ENCODE peak calls at places on chromosomes 16 and 17, in six cellular contexts. One of them, this sample, is unnamed.

GRCh38 chr17:75755990-75756389 is 9.0 kb downstream of the GALK1 start:
- DNase-seq in MM.1S: no peak
- DNase-seq in HCT116: no peak
- DNase-seq in OCI-LY7: no peak
- DNase-seq in hepatocyte: no peak
- DNase-seq in mesenchymal stem cell: no peak
- DNase-seq in this sample: no peak

GRCh38 chr16:59593256-59593655 is 859.1 kb upstream of the GOT2 start:
- DNase-seq in MM.1S: no peak
- DNase-seq in HCT116: no peak
- DNase-seq in OCI-LY7: no peak
- DNase-seq in hepatocyte: no peak
- DNase-seq in mesenchymal stem cell: peak
- DNase-seq in this sample: no peak

GRCh38 chr16:50401355-50401754 is 32.6 kb upstream of the BRD7 start:
- DNase-seq in MM.1S: no peak
- DNase-seq in HCT116: no peak
- DNase-seq in OCI-LY7: no peak
- DNase-seq in hepatocyte: no peak
- DNase-seq in mesenchymal stem cell: no peak
- DNase-seq in this sample: no peak

GRCh38 chr16:48323783-48324775 is 61.1 kb downstream of the SIAH1 start:
- DNase-seq in MM.1S: no peak
- DNase-seq in HCT116: no peak
- DNase-seq in OCI-LY7: no peak
- DNase-seq in hepatocyte: no peak
- DNase-seq in mesenchymal stem cell: peak
- DNase-seq in this sample: no peak

GRCh38 chr16:23052908-23053580 is 96.2 kb downstream of the USP31 start:
- DNase-seq in MM.1S: no peak
- DNase-seq in HCT116: no peak
- DNase-seq in OCI-LY7: no peak
- DNase-seq in hepatocyte: no peak
- DNase-seq in mesenchymal stem cell: no peak
- DNase-seq in this sample: no peak

GRCh38 chr17:17500999-17501605 is 4.9 kb upstream of the RASD1 start:
- DNase-seq in MM.1S: peak
- DNase-seq in HCT116: no peak
- DNase-seq in OCI-LY7: peak
- DNase-seq in hepatocyte: peak
- DNase-seq in mesenchymal stem cell: no peak
- DNase-seq in this sample: no peak

GRCh38 chr16:53121666-53122065 is 66.9 kb downstream of the CHD9 start:
- DNase-seq in MM.1S: no peak
- DNase-seq in HCT116: no peak
- DNase-seq in OCI-LY7: no peak
- DNase-seq in hepatocyte: no peak
- DNase-seq in mesenchymal stem cell: peak
- DNase-seq in this sample: no peak

GRCh38 chr16:87406495-87407088 is 14.5 kb downstream of the MAP1LC3B start:
- DNase-seq in MM.1S: no peak
- DNase-seq in HCT116: no peak
- DNase-seq in OCI-LY7: no peak
- DNase-seq in hepatocyte: no peak
- DNase-seq in mesenchymal stem cell: peak
- DNase-seq in this sample: no peak

GRCh38 chr17:31674717-31675349 is 184.2 kb downstream of the COPRS start:
- DNase-seq in MM.1S: no peak
- DNase-seq in HCT116: no peak
- DNase-seq in OCI-LY7: no peak
- DNase-seq in hepatocyte: no peak
- DNase-seq in mesenchymal stem cell: peak
- DNase-seq in this sample: no peak

GRCh38 chr17:7588553-7589203 is 1.2 kb downstream of the SOX15 start:
- DNase-seq in MM.1S: no peak
- DNase-seq in HCT116: no peak
- DNase-seq in OCI-LY7: no peak
- DNase-seq in hepatocyte: no peak
- DNase-seq in mesenchymal stem cell: no peak
- DNase-seq in this sample: no peak

GRCh38 chr17:80769936-80770625 is 221.6 kb upstream of the CHMP6 start:
- DNase-seq in MM.1S: no peak
- DNase-seq in HCT116: no peak
- DNase-seq in OCI-LY7: no peak
- DNase-seq in hepatocyte: no peak
- DNase-seq in mesenchymal stem cell: no peak
- DNase-seq in this sample: no peak

GRCh38 chr17:37551788-37552187 is 57.4 kb downstream of the SYNRG start:
- DNase-seq in MM.1S: no peak
- DNase-seq in HCT116: no peak
- DNase-seq in OCI-LY7: no peak
- DNase-seq in hepatocyte: no peak
- DNase-seq in mesenchymal stem cell: no peak
- DNase-seq in this sample: no peak

GRCh38 chr16:57304169-57305061 is 19.9 kb upstream of the PLLP start:
- DNase-seq in MM.1S: no peak
- DNase-seq in HCT116: no peak
- DNase-seq in OCI-LY7: no peak
- DNase-seq in hepatocyte: peak
- DNase-seq in mesenchymal stem cell: peak
- DNase-seq in this sample: peak

GRCh38 chr17:67500261-67500660 is 123.2 kb downstream of the PITPNC1 start:
- DNase-seq in MM.1S: no peak
- DNase-seq in HCT116: no peak
- DNase-seq in OCI-LY7: no peak
- DNase-seq in hepatocyte: no peak
- DNase-seq in mesenchymal stem cell: no peak
- DNase-seq in this sample: no peak

GRCh38 chr17:29292071-29292991 is 1.6 kb downstream of the NUFIP2 start:
- DNase-seq in MM.1S: peak
- DNase-seq in HCT116: no peak
- DNase-seq in OCI-LY7: peak
- DNase-seq in hepatocyte: peak
- DNase-seq in mesenchymal stem cell: peak
- DNase-seq in this sample: peak

GRCh38 chr17:54404259-54404658 is 496.4 kb upstream of the TOM1L1 start:
- DNase-seq in MM.1S: no peak
- DNase-seq in HCT116: no peak
- DNase-seq in OCI-LY7: no peak
- DNase-seq in hepatocyte: no peak
- DNase-seq in mesenchymal stem cell: no peak
- DNase-seq in this sample: no peak

GRCh38 chr17:65633988-65634387 is 72.5 kb upstream of the AXIN2 start:
- DNase-seq in MM.1S: no peak
- DNase-seq in HCT116: no peak
- DNase-seq in OCI-LY7: no peak
- DNase-seq in hepatocyte: no peak
- DNase-seq in mesenchymal stem cell: no peak
- DNase-seq in this sample: peak

GRCh38 chr17:39462644-39463375 is 1.5 kb downstream of the CDK12 start:
- DNase-seq in MM.1S: peak
- DNase-seq in HCT116: no peak
- DNase-seq in OCI-LY7: peak
- DNase-seq in hepatocyte: peak
- DNase-seq in mesenchymal stem cell: peak
- DNase-seq in this sample: peak

GRCh38 chr16:55021595-55022475 is 91.2 kb downstream of the IRX5 start:
- DNase-seq in MM.1S: no peak
- DNase-seq in HCT116: peak
- DNase-seq in OCI-LY7: no peak
- DNase-seq in hepatocyte: peak
- DNase-seq in mesenchymal stem cell: no peak
- DNase-seq in this sample: no peak

GRCh38 chr17:63774141-63774981 is at the start of gene DDX42:
- DNase-seq in MM.1S: no peak
- DNase-seq in HCT116: no peak
- DNase-seq in OCI-LY7: peak
- DNase-seq in hepatocyte: peak
- DNase-seq in mesenchymal stem cell: peak
- DNase-seq in this sample: peak

GRCh38 chr17:77416096-77416713 is 275.4 kb downstream of the SEC14L1 start:
- DNase-seq in MM.1S: no peak
- DNase-seq in HCT116: no peak
- DNase-seq in OCI-LY7: no peak
- DNase-seq in hepatocyte: no peak
- DNase-seq in mesenchymal stem cell: no peak
- DNase-seq in this sample: no peak

GRCh38 chr17:61284174-61284573 is 115.5 kb upstream of the TBX2 start:
- DNase-seq in MM.1S: no peak
- DNase-seq in HCT116: no peak
- DNase-seq in OCI-LY7: no peak
- DNase-seq in hepatocyte: no peak
- DNase-seq in mesenchymal stem cell: peak
- DNase-seq in this sample: no peak
- H2AFZ ChIP-seq in MM.1S: no peak
- H2AFZ ChIP-seq in HCT116: no peak
- H2AFZ ChIP-seq in OCI-LY7: no peak
- H2AFZ ChIP-seq in hepatocyte: no peak
- H2AFZ ChIP-seq in mesenchymal stem cell: no peak
- H2AFZ ChIP-seq in this sample: no peak

GRCh38 chr16:14037960-14038359 is 33.2 kb upstream of the MRTFB start:
- DNase-seq in MM.1S: no peak
- DNase-seq in HCT116: no peak
- DNase-seq in OCI-LY7: no peak
- DNase-seq in hepatocyte: no peak
- DNase-seq in mesenchymal stem cell: no peak
- DNase-seq in this sample: no peak

GRCh38 chr16:14042706-14043105 is 28.4 kb upstream of the MRTFB start:
- DNase-seq in MM.1S: no peak
- DNase-seq in HCT116: no peak
- DNase-seq in OCI-LY7: no peak
- DNase-seq in hepatocyte: no peak
- DNase-seq in mesenchymal stem cell: no peak
- DNase-seq in this sample: peak

GRCh38 chr16:14041164-14041563 is 30.0 kb upstream of the MRTFB start:
- DNase-seq in MM.1S: peak
- DNase-seq in HCT116: no peak
- DNase-seq in OCI-LY7: no peak
- DNase-seq in hepatocyte: no peak
- DNase-seq in mesenchymal stem cell: no peak
- DNase-seq in this sample: peak

GRCh38 chr16:14043793-14044192 is 27.3 kb upstream of the MRTFB start:
- DNase-seq in MM.1S: no peak
- DNase-seq in HCT116: no peak
- DNase-seq in OCI-LY7: no peak
- DNase-seq in hepatocyte: no peak
- DNase-seq in mesenchymal stem cell: no peak
- DNase-seq in this sample: no peak

DNA sequence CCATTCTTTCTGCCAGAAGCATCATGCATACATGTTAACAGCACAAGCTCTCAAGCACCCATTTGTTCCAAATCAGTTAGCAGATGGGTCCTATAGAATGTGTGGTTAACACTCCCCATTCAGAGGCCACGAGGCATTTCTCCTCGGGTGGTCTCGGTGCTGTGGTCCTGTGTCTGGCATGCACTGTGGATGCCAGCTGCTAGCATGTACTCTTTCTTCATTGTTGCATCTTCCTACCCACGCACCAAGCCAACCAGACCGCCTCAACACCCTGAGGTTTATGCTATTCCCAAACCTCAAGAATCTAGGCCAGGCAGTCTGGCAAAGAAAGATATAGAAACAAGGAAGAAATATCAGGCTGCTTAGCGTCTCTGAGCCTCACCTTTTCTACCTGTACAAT is 27.8 kb upstream of the MRTFB start:
- DNase-seq in MM.1S: no peak
- DNase-seq in HCT116: no peak
- DNase-seq in OCI-LY7: no peak
- DNase-seq in hepatocyte: no peak
- DNase-seq in mesenchymal stem cell: no peak
- DNase-seq in this sample: no peak
- H2AFZ ChIP-seq in MM.1S: no peak
- H2AFZ ChIP-seq in HCT116: no peak
- H2AFZ ChIP-seq in OCI-LY7: no peak
- H2AFZ ChIP-seq in hepatocyte: no peak
- H2AFZ ChIP-seq in mesenchymal stem cell: no peak
- H2AFZ ChIP-seq in this sample: no peak

GRCh38 chr16:67977005-67977404 is 3.3 kb downstream of the DPEP3 start:
- DNase-seq in MM.1S: no peak
- DNase-seq in HCT116: no peak
- DNase-seq in OCI-LY7: no peak
- DNase-seq in hepatocyte: no peak
- DNase-seq in mesenchymal stem cell: no peak
- DNase-seq in this sample: no peak

GRCh38 chr16:67976205-67976604 is 4.1 kb downstream of the DPEP3 start:
- DNase-seq in MM.1S: no peak
- DNase-seq in HCT116: no peak
- DNase-seq in OCI-LY7: no peak
- DNase-seq in hepatocyte: no peak
- DNase-seq in mesenchymal stem cell: no peak
- DNase-seq in this sample: no peak

GRCh38 chr16:67982011-67982696 is 1.9 kb upstream of the DPEP3 start:
- DNase-seq in MM.1S: no peak
- DNase-seq in HCT116: no peak
- DNase-seq in OCI-LY7: no peak
- DNase-seq in hepatocyte: no peak
- DNase-seq in mesenchymal stem cell: no peak
- DNase-seq in this sample: no peak

GRCh38 chr16:67977469-67978227 is 2.7 kb downstream of the DPEP3 start:
- DNase-seq in MM.1S: no peak
- DNase-seq in HCT116: no peak
- DNase-seq in OCI-LY7: no peak
- DNase-seq in hepatocyte: no peak
- DNase-seq in mesenchymal stem cell: no peak
- DNase-seq in this sample: no peak

DNA sequence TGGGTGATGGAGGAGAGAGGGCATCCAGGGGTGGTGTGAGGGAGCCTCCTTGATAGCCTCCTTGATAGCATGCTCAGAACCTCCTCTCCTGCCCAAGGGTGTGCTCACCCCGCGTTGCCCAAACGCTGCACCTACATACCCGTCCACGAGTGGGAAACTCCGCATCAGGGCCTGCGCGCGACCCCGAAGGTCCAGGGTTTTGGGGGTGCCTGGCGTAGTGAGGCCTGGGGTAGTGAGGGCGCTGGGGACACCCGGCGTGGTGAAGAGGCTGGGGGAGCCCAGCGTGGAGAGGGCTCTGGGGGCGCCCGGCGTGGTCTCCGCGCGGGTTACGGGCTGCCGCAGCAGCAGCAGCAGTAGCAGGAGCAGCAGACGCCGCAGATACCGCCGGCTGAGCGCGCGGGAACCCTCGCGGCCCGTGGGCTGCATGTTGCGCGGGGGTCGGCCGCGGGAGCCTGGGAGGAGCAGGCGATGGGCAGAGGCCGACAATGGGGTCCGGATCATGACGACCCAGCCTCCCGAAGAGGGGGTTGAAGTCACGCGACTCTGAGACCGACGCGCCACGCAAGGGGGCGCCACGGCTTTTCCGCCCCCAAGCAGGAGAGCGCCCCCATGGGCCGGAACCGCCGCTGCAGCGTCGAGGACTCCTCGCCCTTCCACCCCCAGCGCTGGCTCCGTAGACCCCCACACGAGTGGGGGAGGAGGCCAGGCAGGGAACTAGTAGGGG is at the start of gene DPEP3:
- DNase-seq in MM.1S: no peak
- DNase-seq in HCT116: no peak
- DNase-seq in OCI-LY7: no peak
- DNase-seq in hepatocyte: no peak
- DNase-seq in mesenchymal stem cell: no peak
- DNase-seq in this sample: no peak
- H2AFZ ChIP-seq in MM.1S: no peak
- H2AFZ ChIP-seq in HCT116: no peak
- H2AFZ ChIP-seq in OCI-LY7: no peak
- H2AFZ ChIP-seq in hepatocyte: no peak
- H2AFZ ChIP-seq in mesenchymal stem cell: no peak
- H2AFZ ChIP-seq in this sample: no peak

GRCh38 chr16:78574571-78574970 is 475.1 kb downstream of the WWOX start:
- DNase-seq in MM.1S: no peak
- DNase-seq in HCT116: no peak
- DNase-seq in OCI-LY7: no peak
- DNase-seq in hepatocyte: no peak
- DNase-seq in mesenchymal stem cell: no peak
- DNase-seq in this sample: no peak
- H2AFZ ChIP-seq in MM.1S: no peak
- H2AFZ ChIP-seq in HCT116: no peak
- H2AFZ ChIP-seq in OCI-LY7: no peak
- H2AFZ ChIP-seq in hepatocyte: no peak
- H2AFZ ChIP-seq in mesenchymal stem cell: no peak
- H2AFZ ChIP-seq in this sample: no peak